ENCODE peak calls at places on chromosomes 7 and 10, in six cellular contexts. One of them, this sample, is unnamed.

GRCh38 chr7:128003787-128004186 is 27.4 kb downstream of the LRRC4 start:
- DNase-seq in hepatocyte: no peak
- DNase-seq in PC-3: no peak
- DNase-seq in kidney: no peak
- DNase-seq in IMR-90: no peak
- DNase-seq in GM23248: no peak
- DNase-seq in this sample: no peak

GRCh38 chr10:47295411-47295810 is 4.6 kb upstream of the GDF10 start:
- DNase-seq in PC-3: no peak
- DNase-seq in GM23248: no peak
- DNase-seq in IMR-90: no peak
- DNase-seq in hepatocyte: no peak
- DNase-seq in kidney: no peak
- DNase-seq in this sample: no peak

GRCh38 chr10:58175990-58176910 is 91.4 kb downstream of the IPMK start:
- DNase-seq in PC-3: peak
- DNase-seq in IMR-90: peak
- DNase-seq in hepatocyte: peak
- DNase-seq in kidney: no peak
- DNase-seq in GM23248: peak
- DNase-seq in this sample: no peak

GRCh38 chr7:46975493-46975892 is 606.4 kb downstream of the TNS3 start:
- DNase-seq in hepatocyte: no peak
- DNase-seq in PC-3: no peak
- DNase-seq in kidney: no peak
- DNase-seq in IMR-90: no peak
- DNase-seq in GM23248: no peak
- DNase-seq in this sample: no peak

GRCh38 chr7:78792624-78793023 is 660.8 kb downstream of the MAGI2 start:
- DNase-seq in PC-3: no peak
- DNase-seq in IMR-90: peak
- DNase-seq in kidney: no peak
- DNase-seq in GM23248: no peak
- DNase-seq in hepatocyte: no peak
- DNase-seq in this sample: no peak

GRCh38 chr7:131692131-131692960 is 135.9 kb upstream of the PODXL start:
- DNase-seq in PC-3: peak
- DNase-seq in hepatocyte: peak
- DNase-seq in GM23248: peak
- DNase-seq in IMR-90: peak
- DNase-seq in kidney: peak
- DNase-seq in this sample: peak

GRCh38 chr7:130914589-130915294 is 180.7 kb upstream of the KLF14 start:
- DNase-seq in GM23248: no peak
- DNase-seq in PC-3: no peak
- DNase-seq in IMR-90: no peak
- DNase-seq in hepatocyte: no peak
- DNase-seq in kidney: no peak
- DNase-seq in this sample: no peak

GRCh38 chr10:3195286-3195685 is 22.7 kb upstream of the PITRM1 start:
- DNase-seq in kidney: no peak
- DNase-seq in hepatocyte: no peak
- DNase-seq in GM23248: no peak
- DNase-seq in PC-3: no peak
- DNase-seq in IMR-90: no peak
- DNase-seq in this sample: no peak

GRCh38 chr10:14118953-14119352 is 211.8 kb downstream of the FRMD4A start:
- DNase-seq in IMR-90: no peak
- DNase-seq in kidney: no peak
- DNase-seq in hepatocyte: no peak
- DNase-seq in GM23248: no peak
- DNase-seq in PC-3: peak
- DNase-seq in this sample: no peak

GRCh38 chr7:26705567-26705966 is 158.8 kb downstream of the SKAP2 start:
- DNase-seq in kidney: no peak
- DNase-seq in IMR-90: peak
- DNase-seq in hepatocyte: peak
- DNase-seq in PC-3: peak
- DNase-seq in GM23248: peak
- DNase-seq in this sample: no peak

GRCh38 chr10:113058175-113058961 is 108.3 kb downstream of the TCF7L2 start:
- DNase-seq in PC-3: no peak
- DNase-seq in IMR-90: peak
- DNase-seq in kidney: no peak
- DNase-seq in GM23248: peak
- DNase-seq in hepatocyte: peak
- DNase-seq in this sample: no peak

GRCh38 chr10:7410800-7411670 is at the start of gene SFMBT2:
- DNase-seq in IMR-90: peak
- DNase-seq in kidney: peak
- DNase-seq in PC-3: peak
- DNase-seq in GM23248: peak
- DNase-seq in hepatocyte: peak
- DNase-seq in this sample: peak

GRCh38 chr10:105262666-105263065 is 621.6 kb downstream of the SORCS3 start:
- DNase-seq in kidney: no peak
- DNase-seq in PC-3: no peak
- DNase-seq in GM23248: no peak
- DNase-seq in IMR-90: no peak
- DNase-seq in hepatocyte: no peak
- DNase-seq in this sample: no peak

GRCh38 chr7:69412331-69413146 is 185.7 kb upstream of the AUTS2 start:
- DNase-seq in GM23248: peak
- DNase-seq in kidney: peak
- DNase-seq in hepatocyte: peak
- DNase-seq in IMR-90: no peak
- DNase-seq in PC-3: no peak
- DNase-seq in this sample: no peak

GRCh38 chr10:75646931-75647330 is 215.5 kb downstream of the LRMDA start:
- DNase-seq in GM23248: no peak
- DNase-seq in IMR-90: no peak
- DNase-seq in PC-3: no peak
- DNase-seq in kidney: no peak
- DNase-seq in hepatocyte: no peak
- DNase-seq in this sample: no peak

GRCh38 chr10:110746254-110746826 is 102.2 kb downstream of the RBM20 start:
- DNase-seq in PC-3: peak
- DNase-seq in GM23248: peak
- DNase-seq in kidney: no peak
- DNase-seq in hepatocyte: peak
- DNase-seq in IMR-90: peak
- DNase-seq in this sample: no peak

GRCh38 chr7:93337047-93337446 is 104.9 kb downstream of the VPS50 start:
- DNase-seq in IMR-90: no peak
- DNase-seq in kidney: no peak
- DNase-seq in PC-3: no peak
- DNase-seq in GM23248: no peak
- DNase-seq in hepatocyte: no peak
- DNase-seq in this sample: no peak

GRCh38 chr7:157488966-157489365 is 152.2 kb downstream of the DNAJB6 start:
- DNase-seq in GM23248: no peak
- DNase-seq in PC-3: no peak
- DNase-seq in kidney: no peak
- DNase-seq in hepatocyte: no peak
- DNase-seq in IMR-90: no peak
- DNase-seq in this sample: no peak

GRCh38 chr7:18513343-18513742 is 17.8 kb downstream of the HDAC9 start:
- DNase-seq in PC-3: no peak
- DNase-seq in hepatocyte: no peak
- DNase-seq in IMR-90: no peak
- DNase-seq in GM23248: no peak
- DNase-seq in kidney: no peak
- DNase-seq in this sample: no peak

GRCh38 chr10:75399461-75400162 is 2.0 kb downstream of the ZNF503 start:
- DNase-seq in PC-3: peak
- DNase-seq in GM23248: peak
- DNase-seq in kidney: peak
- DNase-seq in IMR-90: peak
- DNase-seq in hepatocyte: peak
- DNase-seq in this sample: peak

GRCh38 chr10:90592903-90593302 is 264.9 kb downstream of the HTR7 start:
- DNase-seq in kidney: peak
- DNase-seq in GM23248: peak
- DNase-seq in PC-3: peak
- DNase-seq in hepatocyte: peak
- DNase-seq in IMR-90: peak
- DNase-seq in this sample: no peak

GRCh38 chr10:102630663-102631062 is 13.6 kb upstream of the TRIM8 start:
- DNase-seq in hepatocyte: peak
- DNase-seq in PC-3: no peak
- DNase-seq in kidney: peak
- DNase-seq in IMR-90: no peak
- DNase-seq in GM23248: no peak
- DNase-seq in this sample: peak
- H3K27ac ChIP-seq in hepatocyte: peak
- H3K27ac ChIP-seq in PC-3: no peak
- H3K27ac ChIP-seq in kidney: no peak
- H3K27ac ChIP-seq in IMR-90: peak
- H3K27ac ChIP-seq in GM23248: no peak
- H3K27ac ChIP-seq in this sample: peak

DNA sequence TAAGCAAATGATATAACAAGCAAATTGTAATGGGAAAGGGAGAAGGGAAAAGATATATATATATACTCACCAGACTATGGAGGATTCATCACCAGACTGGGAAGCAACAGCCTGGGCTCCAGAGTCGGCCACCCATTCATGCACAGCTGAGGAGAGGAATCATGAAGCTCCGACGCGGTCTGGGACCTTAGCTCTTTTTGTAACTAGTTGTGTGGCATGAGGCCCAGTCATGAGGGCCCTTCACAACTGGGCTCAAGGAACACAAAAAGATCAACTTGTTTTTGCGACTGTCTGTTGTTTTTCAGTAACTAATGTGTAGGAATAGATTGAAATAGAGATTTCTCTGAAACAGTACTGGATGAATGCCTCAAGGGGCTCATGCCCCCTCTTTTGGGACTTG is 911.2 kb downstream of the TYW1 start:
- DNase-seq in hepatocyte: no peak
- DNase-seq in IMR-90: no peak
- DNase-seq in kidney: no peak
- DNase-seq in GM23248: no peak
- DNase-seq in PC-3: no peak
- DNase-seq in this sample: no peak
- H3K27ac ChIP-seq in hepatocyte: no peak
- H3K27ac ChIP-seq in IMR-90: no peak
- H3K27ac ChIP-seq in kidney: no peak
- H3K27ac ChIP-seq in GM23248: no peak
- H3K27ac ChIP-seq in PC-3: no peak
- H3K27ac ChIP-seq in this sample: no peak

GRCh38 chr7:65979583-65980477 is 2.2 kb downstream of the GUSB start:
- DNase-seq in kidney: peak
- DNase-seq in PC-3: no peak
- DNase-seq in hepatocyte: no peak
- DNase-seq in IMR-90: no peak
- DNase-seq in GM23248: no peak
- DNase-seq in this sample: no peak

GRCh38 chr7:65978891-65979582 is 3.0 kb downstream of the GUSB start:
- DNase-seq in PC-3: no peak
- DNase-seq in hepatocyte: no peak
- DNase-seq in IMR-90: no peak
- DNase-seq in GM23248: no peak
- DNase-seq in kidney: peak
- DNase-seq in this sample: peak

GRCh38 chr7:65983965-65984654 is 2.1 kb upstream of the GUSB start:
- DNase-seq in GM23248: no peak
- DNase-seq in hepatocyte: peak
- DNase-seq in kidney: peak
- DNase-seq in IMR-90: no peak
- DNase-seq in PC-3: peak
- DNase-seq in this sample: no peak

GRCh38 chr7:65981965-65982792 is at the start of gene GUSB:
- DNase-seq in GM23248: peak
- DNase-seq in PC-3: peak
- DNase-seq in hepatocyte: peak
- DNase-seq in IMR-90: peak
- DNase-seq in kidney: peak
- DNase-seq in this sample: peak

DNA sequence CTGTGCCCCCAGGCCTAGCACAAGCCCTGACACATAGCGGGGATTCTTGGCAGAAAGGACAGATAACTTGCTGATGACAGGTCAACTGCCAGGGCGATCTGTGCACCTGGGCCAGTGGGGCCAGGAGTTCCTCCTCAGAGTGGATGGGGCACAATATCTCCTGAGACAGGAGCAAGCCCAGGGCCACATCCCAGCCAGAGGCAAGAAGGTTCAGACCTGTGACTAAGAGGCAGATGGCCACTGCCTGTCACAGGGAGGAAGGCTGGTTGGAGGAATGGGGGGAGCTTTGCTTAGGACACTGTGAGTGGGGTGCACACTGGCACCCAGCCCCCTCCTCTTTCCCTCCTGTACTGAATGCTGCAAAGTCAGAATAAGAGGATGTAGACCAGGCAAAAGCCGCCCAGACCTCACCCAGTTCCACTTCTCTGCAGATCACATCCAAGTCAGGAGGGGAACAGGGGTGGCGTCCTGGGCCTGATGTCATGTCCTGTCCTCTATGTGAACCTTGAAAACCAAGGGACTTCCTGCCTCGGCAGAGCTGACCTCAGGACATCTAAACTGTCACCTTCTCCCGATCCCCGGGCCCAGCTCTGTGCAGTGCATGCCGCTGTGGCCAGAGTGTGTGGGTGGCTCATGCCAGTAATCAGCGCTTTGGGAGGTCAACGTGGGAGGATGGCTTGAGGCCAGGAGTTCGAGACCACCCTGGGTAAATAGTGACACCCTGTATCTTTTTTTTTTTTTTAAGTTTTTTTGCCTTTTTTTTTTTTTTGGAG is 1.3 kb downstream of the GUSB start:
- DNase-seq in IMR-90: no peak
- DNase-seq in kidney: peak
- DNase-seq in hepatocyte: peak
- DNase-seq in GM23248: peak
- DNase-seq in PC-3: peak
- DNase-seq in this sample: peak
- H3K27ac ChIP-seq in IMR-90: peak
- H3K27ac ChIP-seq in kidney: peak
- H3K27ac ChIP-seq in hepatocyte: no peak
- H3K27ac ChIP-seq in GM23248: no peak
- H3K27ac ChIP-seq in PC-3: no peak
- H3K27ac ChIP-seq in this sample: peak

GRCh38 chr7:20440472-20441105 is 109.9 kb downstream of the ITGB8 start:
- DNase-seq in hepatocyte: peak
- DNase-seq in PC-3: peak
- DNase-seq in kidney: no peak
- DNase-seq in IMR-90: peak
- DNase-seq in GM23248: peak
- DNase-seq in this sample: no peak

GRCh38 chr7:20442951-20443350 is 112.3 kb downstream of the ITGB8 start:
- DNase-seq in hepatocyte: no peak
- DNase-seq in GM23248: no peak
- DNase-seq in PC-3: no peak
- DNase-seq in IMR-90: no peak
- DNase-seq in kidney: peak
- DNase-seq in this sample: no peak

GRCh38 chr7:20441346-20441745 is 110.6 kb downstream of the ITGB8 start:
- DNase-seq in PC-3: no peak
- DNase-seq in GM23248: no peak
- DNase-seq in kidney: no peak
- DNase-seq in IMR-90: no peak
- DNase-seq in hepatocyte: no peak
- DNase-seq in this sample: no peak

GRCh38 chr7:20444041-20444440 is 113.3 kb downstream of the ITGB8 start:
- DNase-seq in hepatocyte: no peak
- DNase-seq in GM23248: peak
- DNase-seq in PC-3: no peak
- DNase-seq in kidney: no peak
- DNase-seq in IMR-90: peak
- DNase-seq in this sample: no peak

GRCh38 chr7:20441886-20442505 is 111.3 kb downstream of the ITGB8 start:
- DNase-seq in IMR-90: peak
- DNase-seq in PC-3: peak
- DNase-seq in hepatocyte: no peak
- DNase-seq in GM23248: peak
- DNase-seq in kidney: no peak
- DNase-seq in this sample: no peak
- H3K27ac ChIP-seq in IMR-90: no peak
- H3K27ac ChIP-seq in PC-3: peak
- H3K27ac ChIP-seq in hepatocyte: peak
- H3K27ac ChIP-seq in GM23248: no peak
- H3K27ac ChIP-seq in kidney: no peak
- H3K27ac ChIP-seq in this sample: no peak

This sample was measured in lower lobe of right lung.